ENCODE peak calls at places on chromosomes 5 and 9, in four cellular contexts. One of them, this sample, is unnamed.

GRCh38 chr9:93081931-93082330 is 14.1 kb upstream of the CARD19 start:
- DNase-seq in uterus: peak
- DNase-seq in right cardiac atrium: no peak
- DNase-seq in CD8-positive, alpha-beta memory T cell: no peak
- DNase-seq in this sample: no peak

GRCh38 chr9:101437806-101438232 is 2.2 kb upstream of the ALDOB start:
- DNase-seq in uterus: no peak
- DNase-seq in right cardiac atrium: peak
- DNase-seq in CD8-positive, alpha-beta memory T cell: no peak
- DNase-seq in this sample: no peak

GRCh38 chr9:69145148-69145547 is 28.9 kb upstream of the TJP2 start:
- DNase-seq in uterus: no peak
- DNase-seq in right cardiac atrium: no peak
- DNase-seq in CD8-positive, alpha-beta memory T cell: no peak
- DNase-seq in this sample: no peak

GRCh38 chr5:159698322-159698721 is 218.0 kb upstream of the ADRA1B start:
- DNase-seq in CD8-positive, alpha-beta memory T cell: no peak
- DNase-seq in right cardiac atrium: no peak
- DNase-seq in uterus: no peak
- DNase-seq in this sample: no peak

GRCh38 chr5:1746371-1747078 is 53.1 kb downstream of the MRPL36 start:
- DNase-seq in CD8-positive, alpha-beta memory T cell: no peak
- DNase-seq in uterus: peak
- DNase-seq in right cardiac atrium: no peak
- DNase-seq in this sample: no peak

GRCh38 chr5:142720561-142721275 is 34.8 kb upstream of the FGF1 start:
- DNase-seq in right cardiac atrium: no peak
- DNase-seq in CD8-positive, alpha-beta memory T cell: no peak
- DNase-seq in uterus: no peak
- DNase-seq in this sample: no peak

GRCh38 chr9:116027511-116027910 is 126.1 kb upstream of the PAPPA start:
- DNase-seq in right cardiac atrium: no peak
- DNase-seq in uterus: no peak
- DNase-seq in CD8-positive, alpha-beta memory T cell: no peak
- DNase-seq in this sample: no peak

GRCh38 chr5:180873628-180874520 is 12.8 kb upstream of the ZFP62 start:
- DNase-seq in uterus: no peak
- DNase-seq in CD8-positive, alpha-beta memory T cell: no peak
- DNase-seq in right cardiac atrium: no peak
- DNase-seq in this sample: peak

GRCh38 chr5:135173662-135174290 is 139.7 kb upstream of the PITX1 start:
- DNase-seq in uterus: no peak
- DNase-seq in right cardiac atrium: no peak
- DNase-seq in CD8-positive, alpha-beta memory T cell: no peak
- DNase-seq in this sample: no peak

GRCh38 chr5:20656262-20656661 is 668.3 kb upstream of the CDH18 start:
- DNase-seq in CD8-positive, alpha-beta memory T cell: no peak
- DNase-seq in uterus: no peak
- DNase-seq in right cardiac atrium: no peak
- DNase-seq in this sample: no peak

GRCh38 chr9:13034696-13035006 is 244.8 kb downstream of the MPDZ start:
- DNase-seq in uterus: no peak
- DNase-seq in right cardiac atrium: no peak
- DNase-seq in CD8-positive, alpha-beta memory T cell: no peak
- DNase-seq in this sample: no peak
- H3K4me3 ChIP-seq in uterus: no peak
- H3K4me3 ChIP-seq in right cardiac atrium: no peak
- H3K4me3 ChIP-seq in CD8-positive, alpha-beta memory T cell: no peak
- H3K4me3 ChIP-seq in this sample: peak

GRCh38 chr5:39076757-39077475 is 2.7 kb upstream of the RICTOR start:
- DNase-seq in uterus: no peak
- DNase-seq in right cardiac atrium: no peak
- DNase-seq in CD8-positive, alpha-beta memory T cell: no peak
- DNase-seq in this sample: no peak
- H3K4me3 ChIP-seq in uterus: no peak
- H3K4me3 ChIP-seq in right cardiac atrium: no peak
- H3K4me3 ChIP-seq in CD8-positive, alpha-beta memory T cell: no peak
- H3K4me3 ChIP-seq in this sample: no peak

GRCh38 chr9:122032346-122032745 is 60.8 kb downstream of the TTLL11 start:
- DNase-seq in CD8-positive, alpha-beta memory T cell: no peak
- DNase-seq in right cardiac atrium: no peak
- DNase-seq in uterus: no peak
- DNase-seq in this sample: no peak
- H3K4me3 ChIP-seq in CD8-positive, alpha-beta memory T cell: no peak
- H3K4me3 ChIP-seq in right cardiac atrium: no peak
- H3K4me3 ChIP-seq in uterus: no peak
- H3K4me3 ChIP-seq in this sample: no peak

DNA sequence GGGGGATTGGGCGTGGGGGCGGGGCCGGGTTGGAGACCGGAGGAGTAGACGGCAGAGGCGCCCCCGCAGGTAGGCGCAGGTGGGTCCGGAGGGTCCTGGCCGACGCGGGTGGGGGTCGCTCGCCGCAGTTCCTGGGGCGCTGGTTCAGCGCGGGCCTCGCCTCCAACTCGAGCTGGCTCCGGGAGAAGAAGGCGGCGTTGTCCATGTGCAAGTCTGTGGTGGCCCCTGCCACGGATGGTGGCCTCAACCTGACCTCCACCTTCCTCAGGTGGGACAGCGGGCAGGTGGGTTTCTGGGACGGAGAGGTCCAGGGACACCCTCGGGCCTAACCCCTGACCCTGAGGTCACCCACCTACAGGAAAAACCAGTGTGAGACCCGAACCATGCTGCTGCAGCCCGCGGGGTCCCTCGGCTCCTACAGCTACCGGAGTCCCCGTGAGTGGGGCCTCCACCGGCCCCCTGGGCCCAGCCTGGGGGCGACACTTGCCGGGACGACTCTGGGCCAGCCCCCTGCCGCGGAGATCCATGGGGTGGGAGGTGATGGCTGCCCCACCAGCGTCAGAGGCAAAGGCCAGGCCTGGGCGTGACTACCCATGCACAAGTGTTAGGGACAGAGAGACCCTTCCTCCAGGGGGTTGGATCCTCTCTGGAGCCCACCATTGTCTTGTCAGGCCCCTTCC is 1.7 kb downstream of the PTGDS start:
- DNase-seq in right cardiac atrium: no peak
- DNase-seq in CD8-positive, alpha-beta memory T cell: no peak
- DNase-seq in uterus: no peak
- DNase-seq in this sample: no peak
- H3K4me3 ChIP-seq in right cardiac atrium: no peak
- H3K4me3 ChIP-seq in CD8-positive, alpha-beta memory T cell: no peak
- H3K4me3 ChIP-seq in uterus: no peak
- H3K4me3 ChIP-seq in this sample: no peak